ENCODE peak calls at places on chromosome 11, in five cellular contexts. R is endothelial cell, K is fibroblast of mammary gland, E is vagina, L is A673. Q is an unnamed sample.
A peak's percentile ranks its signal among the peaks of the same experiment; 100 is the strongest.

GRCh38 chr11:8090756-8091155 is 9.7 kb downstream of the TUB start:
- DNase-seq in L (peak; percentile 33), R (peak; percentile 75), E (no peak), K (peak; percentile 49), Q (peak; percentile 59)

GRCh38 chr11:107695446-107695845 is 16.4 kb downstream of the SLN start:
- DNase-seq in R (no peak), L (no peak), K (peak; percentile 28), E (no peak), Q (no peak)

GRCh38 chr11:37422511-37422910 is 824.5 kb upstream of the RAG2 start:
- DNase-seq in K (no peak), R (no peak), E (no peak), L (no peak), Q (no peak)

GRCh38 chr11:61507962-61508824 is at the start of gene LRRC10B:
- DNase-seq in E (no peak), R (peak; percentile 60), L (peak; percentile 95), K (no peak), Q (peak; percentile 45)

GRCh38 chr11:89347071-89347470 is 144.1 kb downstream of the NOX4 start:
- DNase-seq in R (no peak), E (no peak), K (no peak), L (no peak), Q (no peak)

GRCh38 chr11:4543561-4543960 is 1.4 kb upstream of the OR52M1 start:
- DNase-seq in R (no peak), L (no peak), K (no peak), E (no peak), Q (no peak)

GRCh38 chr11:125141178-125141577 is 23.4 kb upstream of the PKNOX2 start:
- DNase-seq in K (no peak), R (peak; percentile 7), E (no peak), L (no peak), Q (no peak)

GRCh38 chr11:75013051-75013450 is 24.3 kb downstream of the NEU3 start:
- DNase-seq in R (no peak), E (no peak), L (no peak), K (peak; percentile 80), Q (no peak)

GRCh38 chr11:113847580-113847979 is 27.8 kb downstream of the USP28 start:
- DNase-seq in R (no peak), L (no peak), E (no peak), K (no peak), Q (no peak)

GRCh38 chr11:17718015-17718414 is 1.4 kb upstream of the MYOD1 start:
- DNase-seq in L (no peak), K (no peak), E (no peak), R (no peak), Q (no peak)

DNA sequence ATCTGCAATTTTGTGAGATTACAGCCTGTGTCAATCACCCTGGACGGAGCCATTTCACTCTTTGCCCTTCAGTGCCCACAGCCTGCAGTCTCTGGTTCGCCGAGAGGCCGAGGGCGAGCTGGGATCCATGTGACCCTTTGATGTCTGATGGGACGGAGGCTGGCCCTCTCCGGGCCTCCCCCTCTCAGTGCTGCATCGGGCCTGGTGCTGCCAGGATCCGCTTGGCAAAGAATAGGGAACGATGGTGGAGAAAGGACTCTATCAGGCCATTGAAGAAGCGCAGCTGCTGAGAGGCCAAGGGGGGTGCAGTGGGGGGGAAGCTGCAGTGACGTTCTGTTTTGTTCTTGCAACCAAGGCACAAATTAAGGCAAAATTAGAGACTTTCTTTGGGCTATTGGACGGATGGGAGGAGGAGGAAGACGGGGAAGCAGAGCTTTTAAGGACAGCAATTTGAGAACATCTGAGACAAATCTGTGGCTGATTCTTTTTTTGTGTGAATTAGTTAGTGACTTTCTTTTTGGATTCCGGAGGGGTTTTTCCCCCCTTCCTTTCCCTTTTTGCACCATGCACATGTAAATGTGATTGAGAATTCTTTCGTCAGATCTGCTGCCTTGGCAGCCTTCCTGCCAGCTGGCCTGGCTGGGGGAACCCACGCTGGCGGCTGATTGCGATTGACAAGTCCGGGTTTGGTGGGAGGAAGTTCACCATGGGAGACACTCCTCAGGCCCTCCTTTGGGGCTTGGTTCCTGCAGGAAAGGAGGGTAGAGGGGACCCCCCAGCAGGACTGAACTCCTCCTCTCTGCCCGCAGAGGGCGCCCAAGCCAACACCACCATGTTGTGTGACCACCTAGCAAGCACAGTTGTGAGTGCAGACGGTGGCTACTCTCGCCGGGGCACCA is 214.5 kb downstream of the NTM start:
- DNase-seq in E (no peak), R (peak; percentile 61), K (no peak), L (peak; percentile 27), Q (no peak)
- TF ChIP-seq CTCF in E (no peak), R (peak; percentile 63), K (no peak), L (peak; percentile 50), Q (peak; percentile 42)

DNA sequence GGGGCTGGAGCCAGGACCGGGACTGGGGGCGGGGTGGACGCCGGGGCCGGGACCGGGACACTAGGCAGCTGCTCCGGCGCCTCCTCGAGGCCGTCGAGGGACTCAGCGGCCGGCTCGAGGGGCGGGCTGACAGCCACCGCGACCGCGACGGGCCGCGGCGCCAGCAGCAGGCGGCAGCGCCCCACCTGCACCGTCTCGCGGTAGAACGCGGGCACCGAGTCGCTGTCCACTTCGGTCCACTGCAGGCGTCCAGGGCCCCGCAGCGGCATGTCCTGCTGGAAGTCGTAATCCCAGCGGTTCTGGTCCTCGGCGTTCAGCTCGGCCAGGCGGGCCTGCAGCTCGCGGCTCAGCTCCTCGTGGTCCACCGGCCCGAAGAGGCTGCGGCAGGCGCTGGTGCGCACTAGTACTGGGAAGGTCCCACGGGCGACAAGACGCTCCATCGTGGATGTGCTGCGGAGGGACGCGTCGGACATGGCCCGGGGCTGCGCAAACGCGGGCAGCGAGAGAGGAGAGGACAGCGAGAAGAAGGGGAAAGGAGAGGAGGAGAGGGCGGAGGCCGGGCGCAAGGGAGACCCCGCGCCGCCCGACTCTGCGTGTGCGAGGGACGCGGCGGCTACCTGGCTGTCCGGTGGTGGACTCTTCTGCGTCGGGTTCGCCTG is 429 bp downstream of the CDKN1C start:
- DNase-seq in E (no peak), R (peak; percentile 69), L (peak; percentile 43), K (peak; percentile 16), Q (no peak)
- TF ChIP-seq CTCF in E (no peak), R (no peak), L (no peak), K (no peak), Q (peak; percentile 42)

DNA sequence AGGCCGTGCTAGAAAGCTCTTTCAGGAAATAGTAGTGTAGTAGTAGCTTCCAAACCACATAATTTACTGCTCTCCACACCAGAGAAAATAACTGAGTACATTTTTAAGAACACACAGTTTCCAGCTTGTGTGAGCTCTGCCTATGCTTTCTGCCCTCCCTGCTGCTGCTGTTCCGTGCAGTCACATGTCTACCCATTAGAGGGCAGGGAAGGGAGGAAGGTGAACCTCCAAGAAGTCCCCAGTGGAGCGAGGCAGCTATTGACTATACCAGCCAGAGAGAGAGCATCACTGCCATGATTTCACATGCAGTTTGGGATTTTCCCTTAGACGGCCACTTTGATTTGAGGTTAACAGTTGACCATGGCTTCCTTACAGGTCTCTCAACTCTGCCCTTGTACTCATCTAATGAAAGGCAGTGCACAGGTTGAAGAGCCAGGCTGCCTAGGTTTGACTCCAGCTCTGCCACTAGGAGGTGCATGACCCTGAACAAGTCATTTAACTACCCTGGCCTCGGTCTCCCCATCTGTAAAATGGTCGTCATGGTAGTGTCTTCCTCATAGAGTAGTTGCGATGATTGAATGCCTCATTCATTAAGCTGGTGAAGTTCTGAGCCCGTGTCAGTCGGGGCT is 19.7 kb upstream of the CTTN start:
- DNase-seq in R (no peak), K (no peak), L (no peak), E (no peak), Q (no peak)
- TF ChIP-seq CTCF in R (no peak), K (no peak), L (no peak), E (no peak), Q (no peak)

GRCh38 chr11:11620966-11621880 is 582 bp downstream of the GALNT18 start:
- DNase-seq in R (no peak), L (peak; percentile 17), K (peak; percentile 26), E (no peak), Q (peak; percentile 19)

GRCh38 chr11:11620251-11620965 is 1.4 kb downstream of the GALNT18 start:
- DNase-seq in R (peak; percentile 52), L (peak; percentile 0), K (peak; percentile 24), E (no peak), Q (peak; percentile 38)

GRCh38 chr11:11621881-11622706 is at the start of gene GALNT18:
- DNase-seq in K (peak; percentile 86), R (peak; percentile 96), E (no peak), L (peak; percentile 90), Q (peak; percentile 87)

GRCh38 chr11:11622772-11623531 is 1.1 kb upstream of the GALNT18 start:
- DNase-seq in L (no peak), E (no peak), R (no peak), K (no peak), Q (no peak)

DNA sequence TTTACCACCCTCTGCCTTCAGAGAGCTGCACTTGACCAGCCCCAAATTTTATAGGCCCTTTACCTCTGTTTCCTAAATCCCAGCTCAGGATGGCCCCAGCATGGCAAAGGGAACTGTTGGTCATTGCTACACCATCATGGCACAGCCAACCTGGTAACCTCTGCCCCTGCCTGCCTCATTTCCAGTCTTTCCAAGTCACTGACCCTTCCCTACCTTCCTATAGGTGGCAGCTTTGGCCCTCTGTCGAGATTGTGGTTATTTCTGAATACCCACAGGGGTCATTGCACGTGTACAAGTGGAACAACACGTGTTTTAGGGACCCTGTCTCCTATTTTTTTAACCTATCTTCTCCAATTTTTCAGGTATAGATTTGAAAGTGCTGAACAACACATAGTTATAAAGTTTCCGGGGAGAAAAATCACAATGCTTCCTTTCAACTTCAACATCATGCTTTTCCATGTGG is 2.8 kb downstream of the GALNT18 start:
- DNase-seq in L (no peak), R (peak; percentile 26), K (no peak), E (no peak), Q (no peak)
- TF ChIP-seq CTCF in L (no peak), R (no peak), K (no peak), E (no peak), Q (no peak)

GRCh38 chr11:33211153-33211552 is 46.0 kb upstream of the HIPK3 start:
- DNase-seq in K (no peak), E (no peak), R (no peak), L (no peak), Q (no peak)

GRCh38 chr11:33207408-33207985 is 46.2 kb upstream of the CSTF3 start:
- DNase-seq in L (no peak), R (peak; percentile 7), K (peak; percentile 20), E (no peak), Q (no peak)

GRCh38 chr11:33211588-33211987 is 45.6 kb upstream of the HIPK3 start:
- DNase-seq in L (peak; percentile 51), K (no peak), R (no peak), E (no peak), Q (no peak)

GRCh38 chr11:33208150-33208549 is 46.9 kb upstream of the CSTF3 start:
- DNase-seq in R (no peak), E (no peak), K (no peak), L (no peak), Q (no peak)
- TF ChIP-seq CTCF in R (no peak), E (no peak), K (no peak), L (no peak), Q (no peak)

GRCh38 chr11:47269002-47269828 is 718 bp upstream of the MADD start:
- DNase-seq in E (peak; percentile 92), K (peak; percentile 78), R (peak; percentile 88), L (peak; percentile 99), Q (peak; percentile 78)
- TF ChIP-seq CTCF in E (no peak), K (no peak), R (no peak), L (peak; percentile 54), Q (no peak)